ENCODE peak calls at places on chromosome 19, in seven cellular contexts. F is fibroblast of lung; W is heart right ventricle; A is A673; O is CD8-positive, alpha-beta T cell; X is stomach; Q is body of pancreas. H is an unnamed sample.

GRCh38 chr19:1250374-1251232 is 2.2 kb downstream of the MIDN start:
- DNase-seq in X (no peak), O (peak; percentile 60), W (no peak), A (peak; percentile 86), Q (peak; percentile 71), F (peak; percentile 67), H (peak; percentile 87)

GRCh38 chr19:16096281-16096855 is 15.3 kb upstream of the RAB8A start:
- DNase-seq in X (no peak), W (no peak), Q (no peak), F (no peak), O (no peak), A (no peak), H (no peak)

GRCh38 chr19:3966051-3967017 is 4.6 kb downstream of the DAPK3 start:
- DNase-seq in F (no peak), X (peak; percentile 90), Q (peak; percentile 91), O (no peak), W (no peak), A (no peak), H (no peak)

GRCh38 chr19:47315125-47315821 is 5.6 kb downstream of the C5AR1 start:
- DNase-seq in O (no peak), X (peak; percentile 44), Q (peak; percentile 14), W (no peak), A (peak; percentile 78), F (peak; percentile 86), H (peak; percentile 94)

GRCh38 chr19:3471954-3472655 is 8.2 kb downstream of the SMIM24 start:
- DNase-seq in W (peak; percentile 58), Q (no peak), X (peak; percentile 42), F (no peak), A (peak; percentile 46), O (peak; percentile 18), H (peak; percentile 28)

GRCh38 chr19:36001605-36002004 is 6.6 kb downstream of the SDHAF1 start:
- DNase-seq in O (no peak), Q (no peak), W (no peak), X (no peak), A (no peak), F (no peak), H (no peak)

GRCh38 chr19:35021596-35021995 is 8.7 kb upstream of the SCN1B start:
- DNase-seq in O (no peak), F (no peak), X (no peak), W (no peak), A (no peak), Q (no peak), H (no peak)

GRCh38 chr19:3923912-3924311 is 9.0 kb upstream of the NMRK2 start:
- DNase-seq in F (no peak), Q (no peak), X (no peak), W (no peak), A (no peak), O (no peak), H (no peak)

GRCh38 chr19:9941236-9941635 is 4.9 kb upstream of the OLFM2 start:
- DNase-seq in W (no peak), O (no peak), X (no peak), F (peak; percentile 59), Q (no peak), A (no peak), H (no peak)

GRCh38 chr19:2494447-2495129 is 18.7 kb downstream of the GADD45B start:
- DNase-seq in X (peak; percentile 80), A (peak; percentile 78), F (peak; percentile 77), O (peak; percentile 37), W (peak; percentile 83), Q (peak; percentile 81), H (peak; percentile 64)

GRCh38 chr19:23810496-23810895 is 51.8 kb upstream of the ZNF681 start:
- DNase-seq in O (no peak), A (no peak), F (no peak), W (no peak), Q (no peak), X (no peak), H (no peak)

DNA sequence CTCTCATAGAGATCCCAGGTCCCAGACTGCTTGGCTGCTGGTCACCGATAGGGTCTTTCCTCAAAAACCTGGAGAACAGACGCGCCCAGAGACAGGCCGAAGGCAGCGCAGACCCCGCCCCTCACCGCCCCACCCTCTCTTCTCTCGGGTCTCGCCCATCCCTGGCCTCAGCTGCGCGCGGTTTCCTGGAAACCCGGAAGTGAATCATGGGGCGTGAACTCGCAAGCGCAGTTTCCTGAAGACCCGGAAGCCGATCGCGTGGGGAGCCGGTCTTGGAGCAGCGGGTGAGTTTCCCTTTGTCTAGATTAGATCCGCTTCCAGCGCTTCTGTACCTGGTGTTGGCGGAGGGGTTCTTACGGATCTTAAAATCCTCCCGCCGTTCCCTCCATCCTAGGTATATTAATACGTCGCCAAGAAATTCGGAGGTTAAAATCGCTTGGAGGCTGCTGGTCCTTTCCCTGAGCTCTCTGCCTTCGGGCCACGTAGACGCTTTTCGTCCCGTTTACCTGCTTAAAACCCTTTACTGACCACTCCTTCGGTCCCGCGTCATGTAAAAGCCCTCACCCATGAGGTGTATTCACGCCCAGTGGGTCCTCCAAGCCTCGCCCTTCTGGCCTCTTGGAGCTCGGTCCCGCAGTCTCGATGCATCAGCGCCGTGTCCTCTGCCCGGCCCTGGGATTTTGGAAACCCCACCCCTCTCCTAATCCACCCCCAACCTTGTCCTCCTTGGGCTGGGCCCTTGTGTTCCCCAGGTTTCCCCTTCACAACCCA is at the start of gene ZNF578:
- DNase-seq in A (peak; percentile 75), W (peak; percentile 85), X (peak; percentile 43), Q (peak; percentile 63), F (peak; percentile 90), O (peak; percentile 45), H (peak; percentile 92)
- TF ChIP-seq CTCF in A (no peak), W (no peak), X (no peak), Q (no peak), F (no peak), O (no peak), H (no peak)

DNA sequence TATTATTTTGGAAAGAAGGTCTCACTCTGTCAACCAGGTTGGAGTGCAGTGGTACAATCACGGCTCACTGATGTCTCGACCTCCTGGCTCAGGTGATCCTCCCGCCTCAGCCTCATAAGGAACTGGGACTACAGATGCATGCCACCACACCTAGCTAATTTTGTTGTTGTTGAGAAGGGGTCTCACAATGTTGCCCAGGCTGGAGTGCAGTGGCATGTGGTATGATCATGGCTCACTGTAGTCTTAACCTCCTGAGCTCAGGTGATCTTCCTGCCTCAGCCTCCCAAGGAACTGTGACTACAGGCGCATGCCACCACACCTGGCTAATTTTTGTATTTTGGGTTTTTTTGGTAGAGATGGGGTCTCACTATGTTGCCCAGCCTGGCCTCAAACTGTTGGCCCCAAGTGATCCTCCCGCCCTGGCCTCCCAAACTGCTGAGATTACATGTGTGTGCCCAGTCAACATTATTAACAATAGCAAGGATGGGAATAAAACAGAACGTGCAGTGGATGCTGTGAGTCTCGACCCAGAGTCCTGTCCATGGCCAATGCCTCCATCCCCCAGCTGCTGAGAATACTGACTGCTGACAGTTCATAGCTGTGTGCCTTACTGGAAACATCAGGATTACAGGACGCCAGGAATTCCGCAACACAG is 5.4 kb upstream of the MBD3L3 start:
- DNase-seq in X (no peak), O (no peak), W (no peak), F (no peak), Q (no peak), A (no peak), H (no peak)
- H3K36me3 ChIP-seq in X (no peaks in the 10 kb centered on the region), O (no peaks in the 10 kb centered on the region), W (no peaks in the 10 kb centered on the region), F (no peaks in the 10 kb centered on the region), Q (no peaks in the 10 kb centered on the region), A (no peaks in the 10 kb centered on the region), H (no peaks in the 10 kb centered on the region)

GRCh38 chr19:31342926-31343325 is 6.3 kb downstream of the TSHZ3 start:
- DNase-seq in O (no peak), Q (no peak), F (no peak), A (no peak), W (no peak), X (no peak), H (no peak)
- H3K4me1 ChIP-seq in O (peaks cover 26% of the 10 kb centered on the region), Q (peaks cover 11% of the 10 kb centered on the region), F (peaks cover 20% of the 10 kb centered on the region), A (peaks cover 63% of the 10 kb centered on the region), W (peaks cover 55% of the 10 kb centered on the region), X (peaks cover 11% of the 10 kb centered on the region), H (peaks cover 30% of the 10 kb centered on the region)

GRCh38 chr19:50720921-50721291 is 1.3 kb upstream of the SHANK1 start:
- DNase-seq in A (peak; percentile 61), O (no peak), X (no peak), Q (no peak), W (no peak), F (no peak), H (no peak)
- TF ChIP-seq CTCF in A (peak; percentile 44), O (no peak), X (no peak), Q (no peak), W (no peak), F (no peak), H (peak; percentile 10)

DNA sequence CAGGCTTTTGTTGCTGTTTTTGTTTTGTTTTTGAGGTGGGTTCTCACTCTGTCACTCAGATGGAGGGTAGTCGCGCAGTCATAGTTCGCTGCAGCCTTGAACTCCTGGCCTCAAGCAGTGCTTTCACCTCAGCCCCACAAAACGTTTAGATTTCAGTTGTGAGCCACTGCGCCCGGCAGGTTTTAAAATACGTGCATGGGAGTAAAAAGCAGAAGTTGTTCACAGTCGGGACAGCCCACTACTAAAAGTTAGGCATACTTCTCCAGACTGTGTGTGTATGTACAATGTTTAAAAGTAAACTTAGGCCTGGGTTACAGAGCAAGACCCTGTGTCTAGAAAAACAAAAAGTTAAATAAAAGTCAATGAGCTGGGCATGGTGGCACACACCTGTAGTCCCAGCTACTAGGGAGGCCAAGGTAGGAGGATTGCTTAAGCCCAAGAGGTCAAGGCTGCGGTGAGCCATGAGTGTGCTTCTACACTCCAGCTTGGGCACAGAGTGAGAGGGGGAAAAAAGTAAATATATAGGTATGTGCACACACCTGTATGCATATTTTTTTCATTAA is 6.1 kb downstream of the SAFB start:
- DNase-seq in O (no peak), A (no peak), F (no peak), X (no peak), W (no peak), Q (no peak), H (no peak)
- H3K36me3 ChIP-seq in O (peaks cover 51% of the 10 kb centered on the region), A (peaks cover 71% of the 10 kb centered on the region), F (peaks cover 6% of the 10 kb centered on the region), X (peaks cover 57% of the 10 kb centered on the region), W (no peaks in the 10 kb centered on the region), Q (peaks cover 4% of the 10 kb centered on the region), H (peaks cover 32% of the 10 kb centered on the region)

GRCh38 chr19:54211214-54211613 is 10.6 kb downstream of the RPS9 start:
- DNase-seq in Q (no peak), A (no peak), X (no peak), W (no peak), O (no peak), F (no peak), H (no peak)
- H3K4me1 ChIP-seq in Q (peaks cover 53% of the 10 kb centered on the region), A (peaks cover 20% of the 10 kb centered on the region), X (peaks cover 52% of the 10 kb centered on the region), W (peaks cover 38% of the 10 kb centered on the region), O (peaks cover 53% of the 10 kb centered on the region), F (peaks cover 26% of the 10 kb centered on the region), H (peaks cover 39% of the 10 kb centered on the region)

GRCh38 chr19:56748443-56748842 is 76.9 kb upstream of the ZNF835 start:
- DNase-seq in O (no peak), X (no peak), W (no peak), A (peak; percentile 52), Q (peak; percentile 30), F (no peak), H (peak; percentile 30)
- TF ChIP-seq CTCF in O (no peak), X (peak; percentile 22), W (peak; percentile 69), A (peak; percentile 64), Q (peak; percentile 54), F (no peak), H (peak; percentile 37)

GRCh38 chr19:11400695-11401291 is 16.7 kb upstream of the EPOR start:
- DNase-seq in X (no peak), F (no peak), O (no peak), Q (no peak), A (no peak), W (no peak), H (no peak)
- H3K36me3 ChIP-seq in X (peaks cover 39% of the 10 kb centered on the region), F (no peaks in the 10 kb centered on the region), O (no peaks in the 10 kb centered on the region), Q (no peaks in the 10 kb centered on the region), A (no peaks in the 10 kb centered on the region), W (no peaks in the 10 kb centered on the region), H (no peaks in the 10 kb centered on the region)